ENCODE peak calls at places on chromosomes 1 and 21, in five cellular contexts. One of them, this sample, is unnamed.

GRCh38 chr1:168428063-168428731 is 115.6 kb downstream of the XCL2 start:
- DNase-seq in endothelial cell: no peak
- DNase-seq in cardiac fibroblast: peak; percentile 81
- DNase-seq in BJ: no peak
- DNase-seq in neural crest cell: no peak
- DNase-seq in this sample: no peak

GRCh38 chr1:243686149-243686548 is 163.9 kb downstream of the AKT3 start:
- DNase-seq in neural crest cell: no peak
- DNase-seq in endothelial cell: no peak
- DNase-seq in cardiac fibroblast: no peak
- DNase-seq in BJ: no peak
- DNase-seq in this sample: no peak

GRCh38 chr1:208081972-208082371 is 162.2 kb downstream of the PLXNA2 start:
- DNase-seq in cardiac fibroblast: no peak
- DNase-seq in neural crest cell: peak; percentile 54
- DNase-seq in endothelial cell: no peak
- DNase-seq in BJ: no peak
- DNase-seq in this sample: peak; percentile 59

GRCh38 chr1:22826630-22827580 is 116.3 kb downstream of the EPHB2 start:
- DNase-seq in neural crest cell: no peak
- DNase-seq in endothelial cell: no peak
- DNase-seq in BJ: no peak
- DNase-seq in cardiac fibroblast: peak; percentile 46
- DNase-seq in this sample: no peak

GRCh38 chr1:150596095-150596892 is 16.9 kb upstream of the MCL1 start:
- DNase-seq in BJ: no peak
- DNase-seq in cardiac fibroblast: peak; percentile 39
- DNase-seq in endothelial cell: no peak
- DNase-seq in neural crest cell: no peak
- DNase-seq in this sample: no peak

GRCh38 chr1:193058529-193059281 is 455 bp downstream of the UCHL5 start:
- DNase-seq in cardiac fibroblast: peak; percentile 54
- DNase-seq in BJ: no peak
- DNase-seq in neural crest cell: no peak
- DNase-seq in endothelial cell: peak; percentile 16
- DNase-seq in this sample: peak; percentile 28

GRCh38 chr1:25042876-25043580 is 113.0 kb upstream of the RUNX3 start:
- DNase-seq in endothelial cell: no peak
- DNase-seq in neural crest cell: no peak
- DNase-seq in BJ: no peak
- DNase-seq in cardiac fibroblast: no peak
- DNase-seq in this sample: no peak

GRCh38 chr1:241808265-241808664 is 39.7 kb upstream of the EXO1 start:
- DNase-seq in cardiac fibroblast: no peak
- DNase-seq in endothelial cell: no peak
- DNase-seq in BJ: no peak
- DNase-seq in neural crest cell: no peak
- DNase-seq in this sample: no peak

GRCh38 chr1:68104155-68104554 is 53.7 kb upstream of the DIRAS3 start:
- DNase-seq in cardiac fibroblast: peak; percentile 60
- DNase-seq in neural crest cell: no peak
- DNase-seq in BJ: no peak
- DNase-seq in endothelial cell: no peak
- DNase-seq in this sample: no peak

GRCh38 chr1:156652131-156652991 is 10.4 kb downstream of the BCAN start:
- DNase-seq in endothelial cell: peak; percentile 61
- DNase-seq in neural crest cell: peak; percentile 66
- DNase-seq in BJ: no peak
- DNase-seq in cardiac fibroblast: peak; percentile 47
- DNase-seq in this sample: peak; percentile 92

GRCh38 chr1:236514703-236515442 is 8.9 kb upstream of the LGALS8 start:
- DNase-seq in BJ: no peak
- DNase-seq in endothelial cell: no peak
- DNase-seq in neural crest cell: no peak
- DNase-seq in cardiac fibroblast: no peak
- DNase-seq in this sample: no peak

GRCh38 chr1:59570524-59570923 is 244.2 kb upstream of the HOOK1 start:
- DNase-seq in neural crest cell: no peak
- DNase-seq in BJ: no peak
- DNase-seq in endothelial cell: peak; percentile 14
- DNase-seq in cardiac fibroblast: peak; percentile 34
- DNase-seq in this sample: no peak

GRCh38 chr1:247322849-247323586 is 8.6 kb downstream of the ZNF496 start:
- DNase-seq in endothelial cell: no peak
- DNase-seq in BJ: no peak
- DNase-seq in neural crest cell: no peak
- DNase-seq in cardiac fibroblast: no peak
- DNase-seq in this sample: no peak

GRCh38 chr1:226659641-226660040 is 79.4 kb downstream of the ITPKB start:
- DNase-seq in BJ: no peak
- DNase-seq in neural crest cell: no peak
- DNase-seq in endothelial cell: no peak
- DNase-seq in cardiac fibroblast: no peak
- DNase-seq in this sample: no peak

GRCh38 chr1:179776831-179777230 is 33.7 kb downstream of the FAM163A start:
- DNase-seq in neural crest cell: no peak
- DNase-seq in endothelial cell: no peak
- DNase-seq in cardiac fibroblast: no peak
- DNase-seq in BJ: no peak
- DNase-seq in this sample: no peak

GRCh38 chr1:177812650-177813049 is 157.2 kb downstream of the SEC16B start:
- DNase-seq in neural crest cell: no peak
- DNase-seq in cardiac fibroblast: no peak
- DNase-seq in BJ: no peak
- DNase-seq in endothelial cell: no peak
- DNase-seq in this sample: no peak

GRCh38 chr1:107704911-107705310 is 260.1 kb downstream of the VAV3 start:
- DNase-seq in endothelial cell: no peak
- DNase-seq in neural crest cell: no peak
- DNase-seq in BJ: no peak
- DNase-seq in cardiac fibroblast: no peak
- DNase-seq in this sample: no peak

GRCh38 chr1:242523968-242524570 is 428 bp downstream of the PLD5 start:
- DNase-seq in endothelial cell: peak; percentile 60
- DNase-seq in cardiac fibroblast: peak; percentile 8
- DNase-seq in neural crest cell: peak; percentile 64
- DNase-seq in BJ: no peak
- DNase-seq in this sample: peak; percentile 84

GRCh38 chr21:28518620-28519019 is 474.1 kb downstream of the LTN1 start:
- DNase-seq in endothelial cell: no peak
- DNase-seq in neural crest cell: no peak
- DNase-seq in cardiac fibroblast: peak; percentile 20
- DNase-seq in BJ: no peak
- DNase-seq in this sample: no peak

GRCh38 chr1:203669739-203670138 is 43.1 kb downstream of the ATP2B4 start:
- DNase-seq in endothelial cell: no peak
- DNase-seq in BJ: no peak
- DNase-seq in neural crest cell: no peak
- DNase-seq in cardiac fibroblast: peak; percentile 34
- DNase-seq in this sample: no peak

GRCh38 chr1:235943581-235944114 is 76.9 kb upstream of the LYST start:
- DNase-seq in BJ: peak; percentile 93
- DNase-seq in endothelial cell: no peak
- DNase-seq in cardiac fibroblast: peak; percentile 79
- DNase-seq in neural crest cell: no peak
- DNase-seq in this sample: no peak

GRCh38 chr1:102970496-102971078 is 137.7 kb downstream of the COL11A1 start:
- DNase-seq in BJ: no peak
- DNase-seq in neural crest cell: peak; percentile 7
- DNase-seq in cardiac fibroblast: peak; percentile 84
- DNase-seq in endothelial cell: peak; percentile 24
- DNase-seq in this sample: peak; percentile 40
- TF ChIP-seq CTCF in BJ: peak; percentile 68
- TF ChIP-seq CTCF in neural crest cell: peak; percentile 80
- TF ChIP-seq CTCF in cardiac fibroblast: peak; percentile 54
- TF ChIP-seq CTCF in endothelial cell: peak; percentile 87
- TF ChIP-seq CTCF in this sample: peak; percentile 72

DNA sequence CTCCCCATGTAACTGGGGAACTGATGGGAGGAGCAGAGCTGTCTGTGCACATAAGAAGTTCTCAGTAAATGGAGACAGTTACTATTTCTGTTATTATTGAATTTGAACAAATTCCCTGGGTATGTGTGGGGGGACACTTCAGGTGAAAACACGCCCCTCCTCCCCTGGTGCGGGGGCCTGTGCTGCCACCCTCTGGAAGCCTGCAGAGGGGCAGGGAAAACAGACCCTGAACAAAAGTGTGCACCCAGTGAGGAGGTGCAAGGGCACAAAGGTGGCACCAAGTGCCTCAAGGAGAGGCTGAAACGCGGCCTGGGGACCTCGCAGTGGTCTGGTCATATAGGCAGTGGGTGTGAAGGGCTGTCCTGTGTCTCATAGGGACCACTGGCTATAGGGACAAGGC is 18.2 kb upstream of the NADK start:
- DNase-seq in neural crest cell: no peak
- DNase-seq in cardiac fibroblast: no peak
- DNase-seq in BJ: no peak
- DNase-seq in endothelial cell: no peak
- DNase-seq in this sample: no peak
- TF ChIP-seq CTCF in neural crest cell: peak; percentile 23
- TF ChIP-seq CTCF in cardiac fibroblast: peak; percentile 34
- TF ChIP-seq CTCF in BJ: peak; percentile 36
- TF ChIP-seq CTCF in endothelial cell: no peak
- TF ChIP-seq CTCF in this sample: no peak

GRCh38 chr21:18801468-18801867 is 397.9 kb upstream of the TMPRSS15 start:
- DNase-seq in BJ: no peak
- DNase-seq in cardiac fibroblast: peak; percentile 30
- DNase-seq in neural crest cell: no peak
- DNase-seq in endothelial cell: no peak
- DNase-seq in this sample: no peak
- TF ChIP-seq CTCF in BJ: no peak
- TF ChIP-seq CTCF in cardiac fibroblast: no peak
- TF ChIP-seq CTCF in neural crest cell: peak; percentile 42
- TF ChIP-seq CTCF in endothelial cell: no peak
- TF ChIP-seq CTCF in this sample: no peak

DNA sequence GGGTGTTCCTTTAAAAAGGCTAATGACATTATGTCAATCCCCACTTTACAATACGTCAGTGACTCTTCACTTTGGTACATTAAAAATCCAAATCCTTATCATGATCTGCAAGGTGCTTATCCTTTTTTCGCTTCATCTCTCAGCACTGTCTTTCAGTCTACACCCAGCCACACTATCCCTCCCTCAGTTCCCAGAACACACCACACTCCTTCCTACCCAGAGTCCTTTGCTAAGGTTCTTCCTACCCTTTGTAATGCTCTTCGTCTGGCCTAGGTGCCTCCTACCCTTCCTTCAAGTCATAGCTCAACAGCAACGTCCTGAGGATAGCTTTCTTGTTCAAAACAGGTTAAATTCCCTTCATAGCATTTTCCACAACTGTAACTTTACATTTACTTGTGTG is 152.6 kb downstream of the RERE start:
- DNase-seq in neural crest cell: no peak
- DNase-seq in BJ: no peak
- DNase-seq in cardiac fibroblast: no peak
- DNase-seq in endothelial cell: no peak
- DNase-seq in this sample: no peak
- TF ChIP-seq CTCF in neural crest cell: no peak
- TF ChIP-seq CTCF in BJ: no peak
- TF ChIP-seq CTCF in cardiac fibroblast: no peak
- TF ChIP-seq CTCF in endothelial cell: no peak
- TF ChIP-seq CTCF in this sample: no peak

DNA sequence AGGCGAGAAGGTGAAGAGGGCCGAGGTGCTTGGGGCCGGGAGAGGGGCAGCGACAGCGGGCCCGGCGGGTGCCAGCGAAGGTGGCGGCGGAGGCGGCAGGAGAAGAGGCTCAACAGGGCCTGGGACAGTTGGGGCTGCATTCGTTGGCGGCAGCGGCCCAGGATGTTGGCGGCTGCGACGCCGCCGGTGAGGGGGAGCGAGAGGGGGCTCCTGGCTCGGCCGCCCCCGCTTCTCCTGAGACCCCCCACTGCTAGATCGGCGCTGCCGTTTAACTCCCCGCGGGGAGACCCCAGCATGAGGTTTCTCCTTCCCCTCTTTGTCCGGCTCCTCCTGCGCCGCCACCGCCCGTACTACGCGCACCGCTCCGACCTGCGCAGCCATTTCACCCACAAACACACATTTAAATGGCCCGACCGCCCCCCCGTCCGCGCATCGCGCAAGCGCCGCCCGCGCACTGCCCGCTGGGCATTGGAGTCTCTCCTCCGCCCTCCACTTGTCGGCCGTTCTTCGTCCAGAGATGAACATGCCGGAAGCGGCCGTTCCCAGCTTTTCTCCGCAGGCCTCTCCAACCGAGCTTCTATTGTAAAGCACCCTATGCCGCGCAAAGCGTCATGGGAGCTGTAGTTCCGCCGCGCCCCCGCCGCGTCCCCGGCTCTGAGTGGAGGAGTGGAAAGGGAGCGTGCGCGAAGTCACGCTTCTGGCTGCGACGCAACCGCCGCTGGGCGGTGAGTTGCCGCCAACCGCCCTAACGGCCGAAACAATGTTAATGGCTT is at the start of gene RSBN1:
- DNase-seq in BJ: peak; percentile 97
- DNase-seq in endothelial cell: peak; percentile 97
- DNase-seq in neural crest cell: peak; percentile 92
- DNase-seq in cardiac fibroblast: peak; percentile 99
- DNase-seq in this sample: peak; percentile 96
- TF ChIP-seq CTCF in BJ: no peak
- TF ChIP-seq CTCF in endothelial cell: no peak
- TF ChIP-seq CTCF in neural crest cell: no peak
- TF ChIP-seq CTCF in cardiac fibroblast: no peak
- TF ChIP-seq CTCF in this sample: no peak

GRCh38 chr1:102875756-102876155 is 232.6 kb downstream of the COL11A1 start:
- DNase-seq in BJ: no peak
- DNase-seq in neural crest cell: no peak
- DNase-seq in cardiac fibroblast: no peak
- DNase-seq in endothelial cell: no peak
- DNase-seq in this sample: no peak
- TF ChIP-seq CTCF in BJ: no peak
- TF ChIP-seq CTCF in neural crest cell: no peak
- TF ChIP-seq CTCF in cardiac fibroblast: no peak
- TF ChIP-seq CTCF in endothelial cell: no peak
- TF ChIP-seq CTCF in this sample: no peak